ENCODE peak calls at places on chromosomes 3 and 15, in six cellular contexts. C is A549, B is sigmoid colon, U is stomach, P is breast epithelium, W is IMR-90. N is an unnamed sample. For H3K4me1, the result is how much of the 10 kb centered on the place peaks cover.

GRCh38 chr15:85404922-85405293 is 24.5 kb downstream of the AKAP13 start:
- DNase-seq in C (no peak), B (no peak), U (no peak), P (no peak), W (peak), N (no peak)

GRCh38 chr15:77983091-77983707 is 94.3 kb downstream of the TBC1D2B start:
- DNase-seq in C (no peak), B (peak), U (no peak), P (no peak), W (no peak), N (no peak)

GRCh38 chr15:76376029-76376428 is 39.5 kb downstream of the ISL2 start:
- DNase-seq in C (no peak), B (no peak), U (no peak), P (no peak), W (no peak), N (no peak)

GRCh38 chr15:99148851-99149276 is 44.0 kb downstream of the SYNM start:
- DNase-seq in C (no peak), B (peak), U (no peak), P (no peak), W (no peak), N (peak)

GRCh38 chr3:81186412-81186811 is 575.0 kb downstream of the GBE1 start:
- DNase-seq in C (no peak), B (no peak), U (no peak), P (no peak), W (no peak), N (no peak)

GRCh38 chr3:55571913-55572312 is 84.8 kb upstream of the WNT5A start:
- DNase-seq in C (no peak), B (peak), U (no peak), P (peak), W (no peak), N (no peak)

GRCh38 chr3:191262650-191263049 is 63.6 kb downstream of the OSTN start:
- DNase-seq in C (no peak), B (no peak), U (no peak), P (no peak), W (no peak), N (no peak)

GRCh38 chr3:58281069-58281468 is 25.0 kb upstream of the RPP14 start:
- DNase-seq in C (no peak), B (no peak), U (no peak), P (no peak), W (no peak), N (no peak)

GRCh38 chr3:153372326-153372725 is 210.3 kb downstream of the RAP2B start:
- DNase-seq in C (no peak), B (no peak), U (no peak), P (no peak), W (peak), N (no peak)

GRCh38 chr15:90819390-90819789 is 49.0 kb upstream of the FURIN start:
- DNase-seq in C (no peak), B (peak), U (peak), P (no peak), W (no peak), N (no peak)

GRCh38 chr15:47339800-47340575 is 377.3 kb upstream of the SEMA6D start:
- DNase-seq in C (no peak), B (no peak), U (no peak), P (no peak), W (peak), N (no peak)

GRCh38 chr3:101513419-101513986 is 491 bp upstream of the SENP7 start:
- DNase-seq in C (no peak), B (no peak), U (no peak), P (no peak), W (no peak), N (no peak)

GRCh38 chr15:35499723-35500122 is 46.2 kb downstream of the DPH6 start:
- DNase-seq in C (no peak), B (no peak), U (no peak), P (no peak), W (no peak), N (no peak)

GRCh38 chr3:64188810-64189560 is 36.3 kb downstream of the PRICKLE2 start:
- DNase-seq in C (peak), B (peak), U (no peak), P (no peak), W (peak), N (no peak)

GRCh38 chr15:61929452-61929851 is 130.8 kb downstream of the VPS13C start:
- DNase-seq in C (no peak), B (no peak), U (no peak), P (no peak), W (no peak), N (no peak)

GRCh38 chr3:196969001-196969659 is 497 bp upstream of the PIGZ start:
- DNase-seq in C (no peak), B (no peak), U (no peak), P (no peak), W (no peak), N (peak)

GRCh38 chr3:49553320-49553689 is 972 bp upstream of the BSN start:
- DNase-seq in C (no peak), B (no peak), U (no peak), P (no peak), W (peak), N (no peak)

GRCh38 chr3:197960694-197961581 is 921 bp downstream of the LMLN start:
- DNase-seq in C (no peak), B (no peak), U (no peak), P (no peak), W (no peak), N (no peak)

DNA sequence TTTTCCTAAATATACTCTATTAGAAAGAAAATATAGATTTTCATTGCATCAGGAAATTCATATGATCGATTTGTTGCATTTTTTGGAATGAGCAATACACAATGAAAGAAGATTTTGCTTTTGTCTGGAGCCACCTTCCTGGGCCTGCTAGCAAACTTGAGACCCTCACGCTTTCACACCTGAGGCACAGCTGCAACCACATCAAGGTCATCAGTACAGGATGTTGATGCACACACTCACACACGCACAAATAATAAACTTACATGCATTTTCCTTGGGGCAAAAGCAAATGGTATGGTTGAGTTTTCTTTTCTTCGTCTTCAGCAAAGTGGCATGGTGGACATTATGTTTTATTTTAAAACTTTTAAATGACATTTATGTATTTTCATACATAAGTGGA is 64.8 kb upstream of the SATB1 start:
- DNase-seq in C (no peak), B (no peak), U (no peak), P (no peak), W (no peak), N (peak)
- H3K4me3 ChIP-seq in C (no peak), B (no peak), U (no peak), P (no peak), W (no peak), N (no peak)

DNA sequence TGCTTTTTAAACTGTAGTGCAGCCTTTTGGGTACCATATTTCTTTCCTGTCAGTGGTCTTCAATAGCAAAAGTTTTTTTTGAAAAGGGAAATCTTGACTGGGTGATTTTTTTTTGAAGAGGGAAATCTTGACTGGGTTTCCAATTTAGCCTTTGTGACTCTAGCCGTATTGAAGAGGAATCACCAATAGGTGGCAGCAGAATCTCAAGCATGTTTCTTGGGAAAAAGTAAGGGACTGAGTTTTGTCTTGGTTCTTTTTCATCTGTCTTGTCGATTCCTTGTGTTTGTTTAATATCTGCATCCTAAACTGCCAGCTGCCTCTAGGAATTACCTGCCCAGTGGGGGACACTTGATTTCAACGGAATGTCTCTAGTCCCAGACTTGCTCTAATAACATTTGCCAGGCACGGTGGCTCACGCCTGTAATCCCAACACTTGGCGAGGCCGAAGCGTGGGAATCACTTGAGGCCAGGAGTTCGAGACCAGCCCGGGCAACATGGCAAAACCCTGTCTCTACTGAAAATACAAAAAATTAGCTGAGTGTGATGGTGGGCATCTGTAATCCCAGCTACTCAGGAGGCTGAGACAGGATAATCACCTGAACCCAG is 89.2 kb downstream of the RBPMS2 start:
- DNase-seq in C (peak), B (no peak), U (no peak), P (peak), W (peak), N (no peak)
- H3K4me1 ChIP-seq in C (under half), B (under half), U (under half), P (under half), W (under half), N (under half)

DNA sequence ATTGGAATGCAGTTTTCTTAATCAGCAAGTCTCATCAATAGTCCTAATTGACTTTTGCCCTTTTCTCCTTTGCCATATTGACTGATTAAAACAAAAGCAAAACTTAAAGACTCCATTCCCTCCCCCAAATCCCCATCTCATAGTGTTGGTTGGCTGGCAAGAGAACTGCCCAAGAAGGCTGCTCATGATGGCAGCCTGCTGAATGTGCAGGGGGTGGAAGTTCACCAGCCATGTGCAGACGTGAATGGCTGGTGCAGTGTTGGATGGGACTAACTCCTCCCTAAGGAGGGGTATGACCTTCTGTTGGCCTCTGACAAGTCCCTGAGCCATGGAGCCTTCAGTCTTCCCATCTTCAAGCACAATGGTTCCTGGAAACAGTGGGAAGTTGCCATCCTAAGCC is 7.0 kb downstream of the SMAD3 start:
- DNase-seq in C (peak), B (no peak), U (no peak), P (no peak), W (peak), N (no peak)
- TF ChIP-seq POLR2A in C (no peak), B (no peak), U (no peak), P (no peak), W (peak), N (no peak)

DNA sequence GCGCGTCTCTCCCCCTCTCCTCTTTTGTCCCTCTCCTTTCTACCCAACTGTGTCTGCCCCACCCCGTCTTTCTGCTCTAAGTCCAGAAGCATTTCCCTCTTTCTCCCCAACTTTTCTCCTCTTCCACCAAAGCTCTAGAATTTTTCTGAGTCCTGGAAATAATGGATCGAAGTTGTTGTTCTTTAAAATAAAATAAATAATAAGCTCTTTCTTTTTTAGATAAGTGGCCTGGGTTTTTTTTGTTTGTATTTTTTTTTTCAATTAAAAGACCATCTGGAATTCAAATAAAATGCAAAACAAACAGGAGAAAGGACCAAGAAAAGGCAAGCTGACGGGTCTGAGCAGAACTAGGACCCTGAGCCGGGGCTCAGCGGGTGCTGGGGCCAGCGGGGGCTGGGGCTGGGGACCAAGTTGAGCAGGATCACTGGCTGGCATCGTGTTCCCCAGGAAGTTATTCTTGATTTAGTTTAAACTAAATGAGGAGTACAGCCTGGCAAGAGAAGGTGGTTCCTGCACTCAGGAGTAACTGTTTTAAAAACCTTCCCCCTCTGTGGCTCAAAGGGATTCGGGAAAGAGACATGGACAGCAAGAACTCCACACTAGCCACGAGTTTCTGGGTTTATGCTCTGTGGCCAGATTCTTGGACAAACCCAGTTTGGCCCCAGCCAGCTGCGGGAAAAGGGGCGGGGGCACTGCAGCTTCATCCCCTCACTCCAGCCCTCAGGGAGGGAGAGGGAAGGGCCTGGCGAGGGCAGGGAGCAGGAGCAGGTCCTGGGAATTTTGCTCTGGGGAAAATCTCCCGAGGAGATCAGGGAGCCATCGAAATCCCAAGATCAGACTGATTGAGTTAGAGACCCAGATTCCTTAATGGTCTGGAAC is 8.4 kb downstream of the GATA2 start:
- DNase-seq in C (no peak), B (no peak), U (no peak), P (no peak), W (no peak), N (no peak)
- H3K4me3 ChIP-seq in C (no peak), B (no peak), U (peak), P (peak), W (no peak), N (peak)

GRCh38 chr3:33103480-33103879 is 6.5 kb upstream of the GLB1 start:
- DNase-seq in C (no peak), B (no peak), U (no peak), P (no peak), W (no peak), N (no peak)
- H3K4me1 ChIP-seq in C (under half), B (under half), U (under half), P (under half), W (under half), N (under half)